ENCODE peak calls at places on chromosomes 13 and 19, in ten cellular contexts. One of them, this sample, is unnamed.

GRCh38 chr13:37878496-37878895 is 8.9 kb upstream of the TRPC4 start:
- DNase-seq in ELR: peak; percentile 48
- DNase-seq in activated naive CD4-positive, alpha-beta T cell treated with Interleukin-2 at 50 U/mL for 16 hours: no peak
- DNase-seq in Right ventricle myocardium superior: no peak
- DNase-seq in activated T-cell treated with anti-CD3 and anti-CD28 coated beads, Interleukin-2, amount 50 U/mL, for 24 hours: no peak
- DNase-seq in NCI-H510A treated with DMSO at 0.1 percent for 48 hours: no peak
- DNase-seq in activated CD4-positive, alpha-beta T cell treated with anti-CD3 and anti-CD28 coated beads for 24 hours: no peak
- DNase-seq in stimulated activated CD8-positive, alpha-beta memory T cell treated with anti-CD3 and anti-CD28 coated beads, Interleukin-12 subunit alpha, Interleukin-12 subunit beta, amount 100 ng/mL, for 4 hours: no peak
- DNase-seq in fibroblast of lung: peak; percentile 15
- DNase-seq in CD4-positive, alpha-beta T cell: no peak
- DNase-seq in this sample: no peak

GRCh38 chr19:16628984-16629691 is 1.1 kb upstream of the MED26 start:
- DNase-seq in ELR: no peak
- DNase-seq in activated naive CD4-positive, alpha-beta T cell treated with Interleukin-2 at 50 U/mL for 16 hours: peak; percentile 3
- DNase-seq in Right ventricle myocardium superior: peak; percentile 52
- DNase-seq in activated T-cell treated with anti-CD3 and anti-CD28 coated beads, Interleukin-2, amount 50 U/mL, for 24 hours: no peak
- DNase-seq in NCI-H510A treated with DMSO at 0.1 percent for 48 hours: no peak
- DNase-seq in activated CD4-positive, alpha-beta T cell treated with anti-CD3 and anti-CD28 coated beads for 24 hours: no peak
- DNase-seq in stimulated activated CD8-positive, alpha-beta memory T cell treated with anti-CD3 and anti-CD28 coated beads, Interleukin-12 subunit alpha, Interleukin-12 subunit beta, amount 100 ng/mL, for 4 hours: no peak
- DNase-seq in fibroblast of lung: peak; percentile 69
- DNase-seq in CD4-positive, alpha-beta T cell: peak; percentile 16
- DNase-seq in this sample: no peak

GRCh38 chr19:5200844-5201243 is 139.8 kb downstream of the PTPRS start:
- DNase-seq in ELR: peak; percentile 36
- DNase-seq in activated naive CD4-positive, alpha-beta T cell treated with Interleukin-2 at 50 U/mL for 16 hours: no peak
- DNase-seq in Right ventricle myocardium superior: no peak
- DNase-seq in activated T-cell treated with anti-CD3 and anti-CD28 coated beads, Interleukin-2, amount 50 U/mL, for 24 hours: no peak
- DNase-seq in NCI-H510A treated with DMSO at 0.1 percent for 48 hours: no peak
- DNase-seq in activated CD4-positive, alpha-beta T cell treated with anti-CD3 and anti-CD28 coated beads for 24 hours: no peak
- DNase-seq in stimulated activated CD8-positive, alpha-beta memory T cell treated with anti-CD3 and anti-CD28 coated beads, Interleukin-12 subunit alpha, Interleukin-12 subunit beta, amount 100 ng/mL, for 4 hours: no peak
- DNase-seq in fibroblast of lung: no peak
- DNase-seq in CD4-positive, alpha-beta T cell: no peak
- DNase-seq in this sample: peak; percentile 11

GRCh38 chr19:16400911-16401675 is 70.7 kb downstream of the EPS15L1 start:
- DNase-seq in ELR: no peak
- DNase-seq in activated naive CD4-positive, alpha-beta T cell treated with Interleukin-2 at 50 U/mL for 16 hours: peak; percentile 15
- DNase-seq in Right ventricle myocardium superior: peak; percentile 46
- DNase-seq in activated T-cell treated with anti-CD3 and anti-CD28 coated beads, Interleukin-2, amount 50 U/mL, for 24 hours: no peak
- DNase-seq in NCI-H510A treated with DMSO at 0.1 percent for 48 hours: no peak
- DNase-seq in activated CD4-positive, alpha-beta T cell treated with anti-CD3 and anti-CD28 coated beads for 24 hours: peak; percentile 21
- DNase-seq in stimulated activated CD8-positive, alpha-beta memory T cell treated with anti-CD3 and anti-CD28 coated beads, Interleukin-12 subunit alpha, Interleukin-12 subunit beta, amount 100 ng/mL, for 4 hours: no peak
- DNase-seq in fibroblast of lung: no peak
- DNase-seq in CD4-positive, alpha-beta T cell: no peak
- DNase-seq in this sample: no peak

GRCh38 chr19:53394974-53395839 is at the start of gene ZNF765:
- DNase-seq in ELR: peak; percentile 93
- DNase-seq in activated naive CD4-positive, alpha-beta T cell treated with Interleukin-2 at 50 U/mL for 16 hours: peak; percentile 95
- DNase-seq in Right ventricle myocardium superior: peak; percentile 97
- DNase-seq in activated T-cell treated with anti-CD3 and anti-CD28 coated beads, Interleukin-2, amount 50 U/mL, for 24 hours: peak; percentile 99
- DNase-seq in NCI-H510A treated with DMSO at 0.1 percent for 48 hours: peak; percentile 79
- DNase-seq in activated CD4-positive, alpha-beta T cell treated with anti-CD3 and anti-CD28 coated beads for 24 hours: peak; percentile 88
- DNase-seq in stimulated activated CD8-positive, alpha-beta memory T cell treated with anti-CD3 and anti-CD28 coated beads, Interleukin-12 subunit alpha, Interleukin-12 subunit beta, amount 100 ng/mL, for 4 hours: peak; percentile 96
- DNase-seq in fibroblast of lung: peak; percentile 91
- DNase-seq in CD4-positive, alpha-beta T cell: peak; percentile 93
- DNase-seq in this sample: peak; percentile 94

GRCh38 chr19:4742717-4743646 is 19.3 kb upstream of the DPP9 start:
- DNase-seq in ELR: no peak
- DNase-seq in activated naive CD4-positive, alpha-beta T cell treated with Interleukin-2 at 50 U/mL for 16 hours: no peak
- DNase-seq in Right ventricle myocardium superior: no peak
- DNase-seq in activated T-cell treated with anti-CD3 and anti-CD28 coated beads, Interleukin-2, amount 50 U/mL, for 24 hours: no peak
- DNase-seq in NCI-H510A treated with DMSO at 0.1 percent for 48 hours: peak; percentile 71
- DNase-seq in activated CD4-positive, alpha-beta T cell treated with anti-CD3 and anti-CD28 coated beads for 24 hours: no peak
- DNase-seq in stimulated activated CD8-positive, alpha-beta memory T cell treated with anti-CD3 and anti-CD28 coated beads, Interleukin-12 subunit alpha, Interleukin-12 subunit beta, amount 100 ng/mL, for 4 hours: no peak
- DNase-seq in fibroblast of lung: no peak
- DNase-seq in CD4-positive, alpha-beta T cell: no peak
- DNase-seq in this sample: no peak

GRCh38 chr13:91346848-91347211 is 657 bp upstream of the MIR17HG start:
- DNase-seq in ELR: peak; percentile 17
- DNase-seq in activated naive CD4-positive, alpha-beta T cell treated with Interleukin-2 at 50 U/mL for 16 hours: peak; percentile 56
- DNase-seq in Right ventricle myocardium superior: no peak
- DNase-seq in activated T-cell treated with anti-CD3 and anti-CD28 coated beads, Interleukin-2, amount 50 U/mL, for 24 hours: no peak
- DNase-seq in NCI-H510A treated with DMSO at 0.1 percent for 48 hours: peak; percentile 67
- DNase-seq in activated CD4-positive, alpha-beta T cell treated with anti-CD3 and anti-CD28 coated beads for 24 hours: no peak
- DNase-seq in stimulated activated CD8-positive, alpha-beta memory T cell treated with anti-CD3 and anti-CD28 coated beads, Interleukin-12 subunit alpha, Interleukin-12 subunit beta, amount 100 ng/mL, for 4 hours: peak; percentile 6
- DNase-seq in fibroblast of lung: no peak
- DNase-seq in CD4-positive, alpha-beta T cell: peak; percentile 15
- DNase-seq in this sample: peak; percentile 13

GRCh38 chr19:47109541-47110375 is 3.8 kb downstream of the ZC3H4 start:
- DNase-seq in ELR: peak; percentile 57
- DNase-seq in activated naive CD4-positive, alpha-beta T cell treated with Interleukin-2 at 50 U/mL for 16 hours: peak; percentile 75
- DNase-seq in Right ventricle myocardium superior: no peak
- DNase-seq in activated T-cell treated with anti-CD3 and anti-CD28 coated beads, Interleukin-2, amount 50 U/mL, for 24 hours: peak; percentile 71
- DNase-seq in NCI-H510A treated with DMSO at 0.1 percent for 48 hours: peak; percentile 10
- DNase-seq in activated CD4-positive, alpha-beta T cell treated with anti-CD3 and anti-CD28 coated beads for 24 hours: no peak
- DNase-seq in stimulated activated CD8-positive, alpha-beta memory T cell treated with anti-CD3 and anti-CD28 coated beads, Interleukin-12 subunit alpha, Interleukin-12 subunit beta, amount 100 ng/mL, for 4 hours: no peak
- DNase-seq in fibroblast of lung: peak; percentile 61
- DNase-seq in CD4-positive, alpha-beta T cell: peak; percentile 32
- DNase-seq in this sample: peak; percentile 14

GRCh38 chr19:17243854-17244617 is 1.7 kb downstream of the NR2F6 start:
- DNase-seq in ELR: peak; percentile 69
- DNase-seq in activated naive CD4-positive, alpha-beta T cell treated with Interleukin-2 at 50 U/mL for 16 hours: no peak
- DNase-seq in Right ventricle myocardium superior: peak; percentile 80
- DNase-seq in activated T-cell treated with anti-CD3 and anti-CD28 coated beads, Interleukin-2, amount 50 U/mL, for 24 hours: no peak
- DNase-seq in NCI-H510A treated with DMSO at 0.1 percent for 48 hours: peak; percentile 13
- DNase-seq in activated CD4-positive, alpha-beta T cell treated with anti-CD3 and anti-CD28 coated beads for 24 hours: no peak
- DNase-seq in stimulated activated CD8-positive, alpha-beta memory T cell treated with anti-CD3 and anti-CD28 coated beads, Interleukin-12 subunit alpha, Interleukin-12 subunit beta, amount 100 ng/mL, for 4 hours: no peak
- DNase-seq in fibroblast of lung: peak; percentile 38
- DNase-seq in CD4-positive, alpha-beta T cell: no peak
- DNase-seq in this sample: peak; percentile 42

GRCh38 chr19:51654783-51655182 is 8.2 kb upstream of the SIGLEC14 start:
- DNase-seq in ELR: no peak
- DNase-seq in activated naive CD4-positive, alpha-beta T cell treated with Interleukin-2 at 50 U/mL for 16 hours: no peak
- DNase-seq in Right ventricle myocardium superior: no peak
- DNase-seq in activated T-cell treated with anti-CD3 and anti-CD28 coated beads, Interleukin-2, amount 50 U/mL, for 24 hours: no peak
- DNase-seq in NCI-H510A treated with DMSO at 0.1 percent for 48 hours: no peak
- DNase-seq in activated CD4-positive, alpha-beta T cell treated with anti-CD3 and anti-CD28 coated beads for 24 hours: no peak
- DNase-seq in stimulated activated CD8-positive, alpha-beta memory T cell treated with anti-CD3 and anti-CD28 coated beads, Interleukin-12 subunit alpha, Interleukin-12 subunit beta, amount 100 ng/mL, for 4 hours: no peak
- DNase-seq in fibroblast of lung: no peak
- DNase-seq in CD4-positive, alpha-beta T cell: no peak
- DNase-seq in this sample: no peak

GRCh38 chr19:3227054-3227626 is 2.7 kb downstream of the CELF5 start:
- DNase-seq in ELR: no peak
- DNase-seq in activated naive CD4-positive, alpha-beta T cell treated with Interleukin-2 at 50 U/mL for 16 hours: no peak
- DNase-seq in Right ventricle myocardium superior: no peak
- DNase-seq in activated T-cell treated with anti-CD3 and anti-CD28 coated beads, Interleukin-2, amount 50 U/mL, for 24 hours: no peak
- DNase-seq in NCI-H510A treated with DMSO at 0.1 percent for 48 hours: no peak
- DNase-seq in activated CD4-positive, alpha-beta T cell treated with anti-CD3 and anti-CD28 coated beads for 24 hours: no peak
- DNase-seq in stimulated activated CD8-positive, alpha-beta memory T cell treated with anti-CD3 and anti-CD28 coated beads, Interleukin-12 subunit alpha, Interleukin-12 subunit beta, amount 100 ng/mL, for 4 hours: no peak
- DNase-seq in fibroblast of lung: no peak
- DNase-seq in CD4-positive, alpha-beta T cell: no peak
- DNase-seq in this sample: no peak

GRCh38 chr19:33316521-33317284 is 14.4 kb upstream of the CEBPA start:
- DNase-seq in ELR: peak; percentile 8
- DNase-seq in activated naive CD4-positive, alpha-beta T cell treated with Interleukin-2 at 50 U/mL for 16 hours: no peak
- DNase-seq in Right ventricle myocardium superior: no peak
- DNase-seq in activated T-cell treated with anti-CD3 and anti-CD28 coated beads, Interleukin-2, amount 50 U/mL, for 24 hours: no peak
- DNase-seq in NCI-H510A treated with DMSO at 0.1 percent for 48 hours: no peak
- DNase-seq in activated CD4-positive, alpha-beta T cell treated with anti-CD3 and anti-CD28 coated beads for 24 hours: no peak
- DNase-seq in stimulated activated CD8-positive, alpha-beta memory T cell treated with anti-CD3 and anti-CD28 coated beads, Interleukin-12 subunit alpha, Interleukin-12 subunit beta, amount 100 ng/mL, for 4 hours: no peak
- DNase-seq in fibroblast of lung: no peak
- DNase-seq in CD4-positive, alpha-beta T cell: no peak
- DNase-seq in this sample: peak; percentile 63

GRCh38 chr19:29878973-29879654 is 62.9 kb upstream of the URI1 start:
- DNase-seq in ELR: peak; percentile 76
- DNase-seq in activated naive CD4-positive, alpha-beta T cell treated with Interleukin-2 at 50 U/mL for 16 hours: no peak
- DNase-seq in Right ventricle myocardium superior: no peak
- DNase-seq in activated T-cell treated with anti-CD3 and anti-CD28 coated beads, Interleukin-2, amount 50 U/mL, for 24 hours: no peak
- DNase-seq in NCI-H510A treated with DMSO at 0.1 percent for 48 hours: no peak
- DNase-seq in activated CD4-positive, alpha-beta T cell treated with anti-CD3 and anti-CD28 coated beads for 24 hours: no peak
- DNase-seq in stimulated activated CD8-positive, alpha-beta memory T cell treated with anti-CD3 and anti-CD28 coated beads, Interleukin-12 subunit alpha, Interleukin-12 subunit beta, amount 100 ng/mL, for 4 hours: no peak
- DNase-seq in fibroblast of lung: peak; percentile 11
- DNase-seq in CD4-positive, alpha-beta T cell: no peak
- DNase-seq in this sample: peak; percentile 59

GRCh38 chr19:14507704-14508246 is 10.4 kb downstream of the DNAJB1 start:
- DNase-seq in ELR: peak; percentile 91
- DNase-seq in activated naive CD4-positive, alpha-beta T cell treated with Interleukin-2 at 50 U/mL for 16 hours: no peak
- DNase-seq in Right ventricle myocardium superior: no peak
- DNase-seq in activated T-cell treated with anti-CD3 and anti-CD28 coated beads, Interleukin-2, amount 50 U/mL, for 24 hours: no peak
- DNase-seq in NCI-H510A treated with DMSO at 0.1 percent for 48 hours: no peak
- DNase-seq in activated CD4-positive, alpha-beta T cell treated with anti-CD3 and anti-CD28 coated beads for 24 hours: no peak
- DNase-seq in stimulated activated CD8-positive, alpha-beta memory T cell treated with anti-CD3 and anti-CD28 coated beads, Interleukin-12 subunit alpha, Interleukin-12 subunit beta, amount 100 ng/mL, for 4 hours: no peak
- DNase-seq in fibroblast of lung: peak; percentile 41
- DNase-seq in CD4-positive, alpha-beta T cell: no peak
- DNase-seq in this sample: peak; percentile 97

GRCh38 chr19:49660338-49660961 is 5.2 kb downstream of the IRF3 start:
- DNase-seq in ELR: no peak
- DNase-seq in activated naive CD4-positive, alpha-beta T cell treated with Interleukin-2 at 50 U/mL for 16 hours: no peak
- DNase-seq in Right ventricle myocardium superior: no peak
- DNase-seq in activated T-cell treated with anti-CD3 and anti-CD28 coated beads, Interleukin-2, amount 50 U/mL, for 24 hours: no peak
- DNase-seq in NCI-H510A treated with DMSO at 0.1 percent for 48 hours: no peak
- DNase-seq in activated CD4-positive, alpha-beta T cell treated with anti-CD3 and anti-CD28 coated beads for 24 hours: no peak
- DNase-seq in stimulated activated CD8-positive, alpha-beta memory T cell treated with anti-CD3 and anti-CD28 coated beads, Interleukin-12 subunit alpha, Interleukin-12 subunit beta, amount 100 ng/mL, for 4 hours: no peak
- DNase-seq in fibroblast of lung: no peak
- DNase-seq in CD4-positive, alpha-beta T cell: no peak
- DNase-seq in this sample: no peak

GRCh38 chr19:31658993-31659896 is 310.0 kb upstream of the TSHZ3 start:
- DNase-seq in ELR: no peak
- DNase-seq in activated naive CD4-positive, alpha-beta T cell treated with Interleukin-2 at 50 U/mL for 16 hours: no peak
- DNase-seq in Right ventricle myocardium superior: no peak
- DNase-seq in activated T-cell treated with anti-CD3 and anti-CD28 coated beads, Interleukin-2, amount 50 U/mL, for 24 hours: no peak
- DNase-seq in NCI-H510A treated with DMSO at 0.1 percent for 48 hours: no peak
- DNase-seq in activated CD4-positive, alpha-beta T cell treated with anti-CD3 and anti-CD28 coated beads for 24 hours: no peak
- DNase-seq in stimulated activated CD8-positive, alpha-beta memory T cell treated with anti-CD3 and anti-CD28 coated beads, Interleukin-12 subunit alpha, Interleukin-12 subunit beta, amount 100 ng/mL, for 4 hours: no peak
- DNase-seq in fibroblast of lung: no peak
- DNase-seq in CD4-positive, alpha-beta T cell: no peak
- DNase-seq in this sample: no peak

GRCh38 chr19:39557791-39558622 is 18.0 kb upstream of the EID2 start:
- DNase-seq in ELR: peak; percentile 17
- DNase-seq in activated naive CD4-positive, alpha-beta T cell treated with Interleukin-2 at 50 U/mL for 16 hours: peak; percentile 18
- DNase-seq in Right ventricle myocardium superior: no peak
- DNase-seq in activated T-cell treated with anti-CD3 and anti-CD28 coated beads, Interleukin-2, amount 50 U/mL, for 24 hours: no peak
- DNase-seq in NCI-H510A treated with DMSO at 0.1 percent for 48 hours: peak; percentile 55
- DNase-seq in activated CD4-positive, alpha-beta T cell treated with anti-CD3 and anti-CD28 coated beads for 24 hours: no peak
- DNase-seq in stimulated activated CD8-positive, alpha-beta memory T cell treated with anti-CD3 and anti-CD28 coated beads, Interleukin-12 subunit alpha, Interleukin-12 subunit beta, amount 100 ng/mL, for 4 hours: no peak
- DNase-seq in fibroblast of lung: no peak
- DNase-seq in CD4-positive, alpha-beta T cell: no peak
- DNase-seq in this sample: peak; percentile 76

GRCh38 chr19:55116232-55117062 is 990 bp downstream of the PPP1R12C start:
- DNase-seq in ELR: peak; percentile 76
- DNase-seq in activated naive CD4-positive, alpha-beta T cell treated with Interleukin-2 at 50 U/mL for 16 hours: peak; percentile 54
- DNase-seq in Right ventricle myocardium superior: peak; percentile 84
- DNase-seq in activated T-cell treated with anti-CD3 and anti-CD28 coated beads, Interleukin-2, amount 50 U/mL, for 24 hours: peak; percentile 68
- DNase-seq in NCI-H510A treated with DMSO at 0.1 percent for 48 hours: peak; percentile 27
- DNase-seq in activated CD4-positive, alpha-beta T cell treated with anti-CD3 and anti-CD28 coated beads for 24 hours: peak; percentile 38
- DNase-seq in stimulated activated CD8-positive, alpha-beta memory T cell treated with anti-CD3 and anti-CD28 coated beads, Interleukin-12 subunit alpha, Interleukin-12 subunit beta, amount 100 ng/mL, for 4 hours: peak; percentile 22
- DNase-seq in fibroblast of lung: peak; percentile 63
- DNase-seq in CD4-positive, alpha-beta T cell: peak; percentile 27
- DNase-seq in this sample: peak; percentile 56

GRCh38 chr13:95623141-95623540 is 21.4 kb downstream of the DZIP1 start:
- DNase-seq in ELR: no peak
- DNase-seq in activated naive CD4-positive, alpha-beta T cell treated with Interleukin-2 at 50 U/mL for 16 hours: no peak
- DNase-seq in Right ventricle myocardium superior: no peak
- DNase-seq in activated T-cell treated with anti-CD3 and anti-CD28 coated beads, Interleukin-2, amount 50 U/mL, for 24 hours: no peak
- DNase-seq in NCI-H510A treated with DMSO at 0.1 percent for 48 hours: no peak
- DNase-seq in activated CD4-positive, alpha-beta T cell treated with anti-CD3 and anti-CD28 coated beads for 24 hours: no peak
- DNase-seq in stimulated activated CD8-positive, alpha-beta memory T cell treated with anti-CD3 and anti-CD28 coated beads, Interleukin-12 subunit alpha, Interleukin-12 subunit beta, amount 100 ng/mL, for 4 hours: no peak
- DNase-seq in fibroblast of lung: no peak
- DNase-seq in CD4-positive, alpha-beta T cell: no peak
- DNase-seq in this sample: no peak

GRCh38 chr19:7227735-7228134 is 66.5 kb downstream of the INSR start:
- DNase-seq in ELR: no peak
- DNase-seq in activated naive CD4-positive, alpha-beta T cell treated with Interleukin-2 at 50 U/mL for 16 hours: no peak
- DNase-seq in Right ventricle myocardium superior: no peak
- DNase-seq in activated T-cell treated with anti-CD3 and anti-CD28 coated beads, Interleukin-2, amount 50 U/mL, for 24 hours: no peak
- DNase-seq in NCI-H510A treated with DMSO at 0.1 percent for 48 hours: no peak
- DNase-seq in activated CD4-positive, alpha-beta T cell treated with anti-CD3 and anti-CD28 coated beads for 24 hours: no peak
- DNase-seq in stimulated activated CD8-positive, alpha-beta memory T cell treated with anti-CD3 and anti-CD28 coated beads, Interleukin-12 subunit alpha, Interleukin-12 subunit beta, amount 100 ng/mL, for 4 hours: no peak
- DNase-seq in fibroblast of lung: no peak
- DNase-seq in CD4-positive, alpha-beta T cell: no peak
- DNase-seq in this sample: no peak

GRCh38 chr13:99406799-99407201 is 94.5 kb upstream of the TM9SF2 start:
- DNase-seq in ELR: no peak
- DNase-seq in activated naive CD4-positive, alpha-beta T cell treated with Interleukin-2 at 50 U/mL for 16 hours: no peak
- DNase-seq in Right ventricle myocardium superior: no peak
- DNase-seq in activated T-cell treated with anti-CD3 and anti-CD28 coated beads, Interleukin-2, amount 50 U/mL, for 24 hours: no peak
- DNase-seq in NCI-H510A treated with DMSO at 0.1 percent for 48 hours: no peak
- DNase-seq in activated CD4-positive, alpha-beta T cell treated with anti-CD3 and anti-CD28 coated beads for 24 hours: no peak
- DNase-seq in stimulated activated CD8-positive, alpha-beta memory T cell treated with anti-CD3 and anti-CD28 coated beads, Interleukin-12 subunit alpha, Interleukin-12 subunit beta, amount 100 ng/mL, for 4 hours: no peak
- DNase-seq in fibroblast of lung: peak; percentile 11
- DNase-seq in CD4-positive, alpha-beta T cell: no peak
- DNase-seq in this sample: no peak

GRCh38 chr13:82917984-82918383 is 964.3 kb downstream of the SLITRK1 start:
- DNase-seq in ELR: no peak
- DNase-seq in activated naive CD4-positive, alpha-beta T cell treated with Interleukin-2 at 50 U/mL for 16 hours: no peak
- DNase-seq in Right ventricle myocardium superior: no peak
- DNase-seq in activated T-cell treated with anti-CD3 and anti-CD28 coated beads, Interleukin-2, amount 50 U/mL, for 24 hours: no peak
- DNase-seq in NCI-H510A treated with DMSO at 0.1 percent for 48 hours: no peak
- DNase-seq in activated CD4-positive, alpha-beta T cell treated with anti-CD3 and anti-CD28 coated beads for 24 hours: no peak
- DNase-seq in stimulated activated CD8-positive, alpha-beta memory T cell treated with anti-CD3 and anti-CD28 coated beads, Interleukin-12 subunit alpha, Interleukin-12 subunit beta, amount 100 ng/mL, for 4 hours: no peak
- DNase-seq in fibroblast of lung: no peak
- DNase-seq in CD4-positive, alpha-beta T cell: no peak
- DNase-seq in this sample: no peak

GRCh38 chr19:50703915-50704548 is 15.6 kb downstream of the SHANK1 start:
- DNase-seq in ELR: no peak
- DNase-seq in activated naive CD4-positive, alpha-beta T cell treated with Interleukin-2 at 50 U/mL for 16 hours: no peak
- DNase-seq in Right ventricle myocardium superior: no peak
- DNase-seq in activated T-cell treated with anti-CD3 and anti-CD28 coated beads, Interleukin-2, amount 50 U/mL, for 24 hours: no peak
- DNase-seq in NCI-H510A treated with DMSO at 0.1 percent for 48 hours: no peak
- DNase-seq in activated CD4-positive, alpha-beta T cell treated with anti-CD3 and anti-CD28 coated beads for 24 hours: no peak
- DNase-seq in stimulated activated CD8-positive, alpha-beta memory T cell treated with anti-CD3 and anti-CD28 coated beads, Interleukin-12 subunit alpha, Interleukin-12 subunit beta, amount 100 ng/mL, for 4 hours: no peak
- DNase-seq in fibroblast of lung: no peak
- DNase-seq in CD4-positive, alpha-beta T cell: no peak
- DNase-seq in this sample: peak; percentile 51

GRCh38 chr13:61670384-61671161 is 254.9 kb upstream of the PCDH20 start:
- DNase-seq in ELR: no peak
- DNase-seq in activated naive CD4-positive, alpha-beta T cell treated with Interleukin-2 at 50 U/mL for 16 hours: no peak
- DNase-seq in Right ventricle myocardium superior: no peak
- DNase-seq in activated T-cell treated with anti-CD3 and anti-CD28 coated beads, Interleukin-2, amount 50 U/mL, for 24 hours: no peak
- DNase-seq in NCI-H510A treated with DMSO at 0.1 percent for 48 hours: no peak
- DNase-seq in activated CD4-positive, alpha-beta T cell treated with anti-CD3 and anti-CD28 coated beads for 24 hours: no peak
- DNase-seq in stimulated activated CD8-positive, alpha-beta memory T cell treated with anti-CD3 and anti-CD28 coated beads, Interleukin-12 subunit alpha, Interleukin-12 subunit beta, amount 100 ng/mL, for 4 hours: no peak
- DNase-seq in fibroblast of lung: no peak
- DNase-seq in CD4-positive, alpha-beta T cell: no peak
- DNase-seq in this sample: no peak

GRCh38 chr13:32150794-32151193 is 119.2 kb downstream of the FRY start:
- DNase-seq in ELR: no peak
- DNase-seq in activated naive CD4-positive, alpha-beta T cell treated with Interleukin-2 at 50 U/mL for 16 hours: no peak
- DNase-seq in Right ventricle myocardium superior: peak; percentile 85
- DNase-seq in activated T-cell treated with anti-CD3 and anti-CD28 coated beads, Interleukin-2, amount 50 U/mL, for 24 hours: no peak
- DNase-seq in NCI-H510A treated with DMSO at 0.1 percent for 48 hours: no peak
- DNase-seq in activated CD4-positive, alpha-beta T cell treated with anti-CD3 and anti-CD28 coated beads for 24 hours: no peak
- DNase-seq in stimulated activated CD8-positive, alpha-beta memory T cell treated with anti-CD3 and anti-CD28 coated beads, Interleukin-12 subunit alpha, Interleukin-12 subunit beta, amount 100 ng/mL, for 4 hours: no peak
- DNase-seq in fibroblast of lung: peak; percentile 93
- DNase-seq in CD4-positive, alpha-beta T cell: no peak
- DNase-seq in this sample: no peak

GRCh38 chr13:42305503-42305902 is 33.6 kb downstream of the AKAP11 start:
- DNase-seq in ELR: peak; percentile 19
- DNase-seq in activated naive CD4-positive, alpha-beta T cell treated with Interleukin-2 at 50 U/mL for 16 hours: no peak
- DNase-seq in Right ventricle myocardium superior: no peak
- DNase-seq in activated T-cell treated with anti-CD3 and anti-CD28 coated beads, Interleukin-2, amount 50 U/mL, for 24 hours: no peak
- DNase-seq in NCI-H510A treated with DMSO at 0.1 percent for 48 hours: no peak
- DNase-seq in activated CD4-positive, alpha-beta T cell treated with anti-CD3 and anti-CD28 coated beads for 24 hours: no peak
- DNase-seq in stimulated activated CD8-positive, alpha-beta memory T cell treated with anti-CD3 and anti-CD28 coated beads, Interleukin-12 subunit alpha, Interleukin-12 subunit beta, amount 100 ng/mL, for 4 hours: no peak
- DNase-seq in fibroblast of lung: no peak
- DNase-seq in CD4-positive, alpha-beta T cell: no peak
- DNase-seq in this sample: no peak

GRCh38 chr13:59673301-59673700 is 490.4 kb downstream of the DIAPH3 start:
- DNase-seq in ELR: no peak
- DNase-seq in activated naive CD4-positive, alpha-beta T cell treated with Interleukin-2 at 50 U/mL for 16 hours: no peak
- DNase-seq in Right ventricle myocardium superior: no peak
- DNase-seq in activated T-cell treated with anti-CD3 and anti-CD28 coated beads, Interleukin-2, amount 50 U/mL, for 24 hours: no peak
- DNase-seq in NCI-H510A treated with DMSO at 0.1 percent for 48 hours: no peak
- DNase-seq in activated CD4-positive, alpha-beta T cell treated with anti-CD3 and anti-CD28 coated beads for 24 hours: no peak
- DNase-seq in stimulated activated CD8-positive, alpha-beta memory T cell treated with anti-CD3 and anti-CD28 coated beads, Interleukin-12 subunit alpha, Interleukin-12 subunit beta, amount 100 ng/mL, for 4 hours: no peak
- DNase-seq in fibroblast of lung: peak; percentile 51
- DNase-seq in CD4-positive, alpha-beta T cell: no peak
- DNase-seq in this sample: no peak

This sample was measured in PC-3.